ENCODE peak calls at places on chromosomes 1 and 21, in eight cellular contexts. C, U, M, Q, N, B, S and D are unnamed samples.

GRCh38 chr1:158095737-158096335 is 84.9 kb upstream of the CD1D start:
- ATAC-seq in C (no peak), U (no peak), M (peak; percentile 35), Q (no peak), N (peak; percentile 71), B (peak; percentile 31), S (peak; percentile 60), D (peak; percentile 67)

GRCh38 chr1:168110896-168111545 is 25.7 kb downstream of the GPR161 start:
- ATAC-seq in C (no peak), U (no peak), M (no peak), Q (no peak), N (no peak), B (no peak), S (no peak), D (no peak)

GRCh38 chr1:93685918-93686317 is 4.3 kb upstream of the BCAR3 start:
- ATAC-seq in C (no peak), U (no peak), M (no peak), Q (no peak), N (no peak), B (no peak), S (no peak), D (no peak)

GRCh38 chr1:214719207-214719606 is 116.2 kb downstream of the CENPF start:
- ATAC-seq in C (no peak), U (no peak), M (no peak), Q (no peak), N (no peak), B (no peak), S (no peak), D (no peak)

GRCh38 chr21:42097860-42098259 is 26.7 kb downstream of the UMODL1 start:
- ATAC-seq in C (no peak), U (peak; percentile 46), M (no peak), Q (no peak), N (peak; percentile 57), B (peak; percentile 85), S (peak; percentile 41), D (peak; percentile 74)

GRCh38 chr1:212566522-212567479 is 41.8 kb upstream of the ATF3 start:
- ATAC-seq in C (peak; percentile 100), U (peak; percentile 100), M (peak; percentile 99), Q (peak; percentile 66), N (peak; percentile 82), B (peak; percentile 84), S (peak; percentile 97), D (peak; percentile 89)

GRCh38 chr1:235892734-235893413 is 26.2 kb upstream of the LYST start:
- ATAC-seq in C (no peak), U (no peak), M (no peak), Q (no peak), N (peak; percentile 52), B (peak; percentile 73), S (no peak), D (no peak)

GRCh38 chr1:94342416-94342815 is 75.8 kb upstream of the ABCD3 start:
- ATAC-seq in C (no peak), U (no peak), M (no peak), Q (no peak), N (no peak), B (no peak), S (no peak), D (no peak)

GRCh38 chr1:6601865-6602668 is 602 bp downstream of the KLHL21 start:
- ATAC-seq in C (peak; percentile 29), U (peak; percentile 19), M (peak; percentile 30), Q (peak; percentile 28), N (peak; percentile 27), B (peak; percentile 1), S (peak; percentile 40), D (peak; percentile 5)